ENCODE peak calls at places on chromosomes 11 and 22, in five cellular contexts. B is choroid plexus epithelial cell, J is dorsolateral prefrontal cortex, R is fibroblast of pulmonary artery, V is Caco-2. U is an unnamed sample.

GRCh38 chr11:63762662-63763505 is 5.7 kb downstream of the ZFTA start:
- DNase-seq in V (no peak), R (no peak), B (no peak), J (peak), U (no peak)

GRCh38 chr11:112588252-112588668 is 327.6 kb upstream of the PLET1 start:
- DNase-seq in J (no peak), V (peak), B (peak), R (peak), U (peak)

GRCh38 chr11:95790933-95791247 is 592 bp downstream of the CEP57 start:
- DNase-seq in V (peak), B (peak), R (peak), J (peak), U (no peak)

GRCh38 chr11:66327171-66328035 is 8.8 kb downstream of the RIN1 start:
- DNase-seq in R (peak), J (no peak), B (peak), V (no peak), U (no peak)

GRCh38 chr11:101453682-101454081 is 130.1 kb downstream of the TRPC6 start:
- DNase-seq in V (no peak), J (no peak), R (no peak), B (no peak), U (no peak)

GRCh38 chr22:32808038-32808445 is 6.5 kb downstream of the TIMP3 start:
- DNase-seq in B (no peak), R (no peak), V (peak), J (no peak), U (no peak)

GRCh38 chr11:61841636-61842332 is 13.7 kb downstream of the FADS2 start:
- DNase-seq in R (no peak), J (peak), B (no peak), V (no peak), U (no peak)

GRCh38 chr11:17986007-17986710 is 26.7 kb downstream of the SERGEF start:
- DNase-seq in R (peak), J (no peak), V (no peak), B (peak), U (peak)

GRCh38 chr11:123188508-123189165 is 6.4 kb downstream of the CLMP start:
- DNase-seq in V (no peak), R (peak), B (peak), J (no peak), U (no peak)

GRCh38 chr11:91730620-91731019 is 494.0 kb upstream of the FAT3 start:
- DNase-seq in R (no peak), V (peak), J (no peak), B (no peak), U (no peak)

GRCh38 chr11:79026803-79027445 is 413.9 kb downstream of the TENM4 start:
- DNase-seq in R (no peak), J (no peak), V (no peak), B (peak), U (peak)

GRCh38 chr11:34339149-34340064 is 18.4 kb downstream of the ABTB2 start:
- DNase-seq in R (peak), V (peak), J (no peak), B (no peak), U (no peak)

GRCh38 chr22:44399906-44400762 is 87.4 kb upstream of the SHISAL1 start:
- DNase-seq in V (no peak), J (peak), R (no peak), B (no peak), U (no peak)

GRCh38 chr22:46484861-46485595 is 52.4 kb downstream of the CELSR1 start:
- DNase-seq in V (no peak), R (no peak), B (peak), J (no peak), U (no peak)

GRCh38 chr22:39556970-39557811 is 13.4 kb upstream of the CACNA1I start:
- DNase-seq in B (peak), J (peak), R (no peak), V (peak), U (no peak)

GRCh38 chr11:69241075-69241740 is 52.7 kb upstream of the MYEOV start:
- DNase-seq in V (no peak), R (no peak), B (no peak), J (no peak), U (no peak)

GRCh38 chr11:61369372-61370348 is 7.5 kb downstream of the TMEM138 start:
- DNase-seq in V (no peak), R (peak), B (peak), J (no peak), U (peak)

GRCh38 chr11:64745219-64745522 is 1.2 kb upstream of the RASGRP2 start:
- DNase-seq in J (peak), V (no peak), B (no peak), R (no peak), U (no peak)

GRCh38 chr11:58867556-58867955 is 23.1 kb upstream of the GLYATL2 start:
- DNase-seq in R (no peak), V (no peak), B (no peak), J (no peak), U (no peak)

GRCh38 chr11:66219846-66220565 is 48.4 kb upstream of the RAB1B start:
- DNase-seq in B (no peak), J (peak), V (no peak), R (no peak), U (no peak)

GRCh38 chr11:44564653-44565007 is 833 bp upstream of the CD82 start:
- DNase-seq in J (peak), V (no peak), B (peak), R (peak), U (peak)

GRCh38 chr11:45930951-45931563 is 8.6 kb downstream of the LARGE2 start:
- DNase-seq in J (no peak), B (no peak), R (no peak), V (no peak), U (no peak)

GRCh38 chr11:78008174-78008573 is 13.7 kb upstream of the INTS4 start:
- DNase-seq in J (no peak), R (no peak), V (no peak), B (no peak), U (no peak)

GRCh38 chr11:66136752-66137123 is 66.7 kb downstream of the PACS1 start:
- DNase-seq in V (no peak), R (peak), B (peak), J (no peak), U (no peak)

GRCh38 chr11:120186799-120187591 is 23.8 kb upstream of the OAF start:
- DNase-seq in V (no peak), J (peak), R (no peak), B (no peak), U (no peak)

GRCh38 chr11:986270-986951 is 50.1 kb downstream of the MUC6 start:
- DNase-seq in V (peak), B (no peak), J (no peak), R (no peak), U (no peak)

GRCh38 chr11:71145988-71146824 is 106.2 kb downstream of the SHANK2 start:
- DNase-seq in B (no peak), R (no peak), J (no peak), V (no peak), U (no peak)

GRCh38 chr22:40635940-40636379 is 559 bp downstream of the MRTFA start:
- DNase-seq in B (no peak), J (no peak), V (no peak), R (no peak), U (no peak)

GRCh38 chr22:48357196-48357595 is 1470.5 kb downstream of the BRD1 start:
- DNase-seq in V (no peak), J (no peak), B (no peak), R (no peak), U (no peak)

GRCh38 chr22:48267681-48268080 is 1505.2 kb downstream of the TBC1D22A start:
- DNase-seq in V (no peak), B (no peak), J (no peak), R (no peak), U (no peak)

GRCh38 chr11:77697865-77698264 is 60.3 kb upstream of the CLNS1A start:
- DNase-seq in J (no peak), B (no peak), V (no peak), R (no peak), U (no peak)

GRCh38 chr11:120518356-120518755 is 6.8 kb downstream of the GRIK4 start:
- DNase-seq in B (no peak), V (no peak), R (no peak), J (peak), U (no peak)

GRCh38 chr11:1219446-1219835 is 3.4 kb upstream of the MUC5B start:
- DNase-seq in R (no peak), J (no peak), B (no peak), V (no peak), U (no peak)

GRCh38 chr11:102664001-102664752 is 39.0 kb upstream of the MMP20 start:
- DNase-seq in V (peak), J (no peak), B (peak), R (peak), U (no peak)

DNA sequence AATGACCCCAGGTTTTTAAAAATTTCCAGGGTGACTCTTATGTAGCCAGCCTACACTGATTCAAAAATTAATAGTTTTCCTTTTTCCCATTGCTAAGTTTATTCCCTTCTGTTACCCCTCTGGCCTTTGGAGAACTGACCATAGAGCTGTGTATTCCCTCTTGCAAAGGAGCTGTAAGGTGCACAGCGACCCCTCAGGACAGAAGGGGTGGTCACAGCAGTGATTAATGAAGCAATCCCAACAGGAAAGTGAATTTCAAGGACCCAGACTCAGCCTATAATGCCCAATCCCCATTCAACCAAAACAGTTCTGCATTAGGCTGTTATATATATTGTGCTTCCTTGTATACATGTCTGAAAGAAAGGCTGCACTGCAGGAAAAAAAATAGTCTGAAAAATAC is 147.1 kb downstream of the WT1 start:
- DNase-seq in B (no peak), R (no peak), V (no peak), J (no peak), U (no peak)
- TF ChIP-seq CTCF in B (peak), R (peak), V (no peak), J (no peak), U (no peak)

GRCh38 chr11:7548659-7549283 is 35.0 kb downstream of the PPFIBP2 start:
- DNase-seq in J (no peak), V (peak), R (no peak), B (no peak), U (no peak)
- TF ChIP-seq CTCF in J (no peak), V (peak), R (no peak), B (peak), U (no peak)

GRCh38 chr11:13354335-13354734 is 76.7 kb downstream of the BMAL1 start:
- DNase-seq in V (peak), B (peak), R (peak), J (no peak), U (no peak)

GRCh38 chr11:13355191-13355590 is 77.6 kb downstream of the BMAL1 start:
- DNase-seq in V (no peak), B (no peak), R (no peak), J (no peak), U (no peak)

GRCh38 chr11:13358871-13359270 is 81.3 kb downstream of the BMAL1 start:
- DNase-seq in R (no peak), J (no peak), V (no peak), B (no peak), U (no peak)

GRCh38 chr11:13352711-13353110 is 75.1 kb downstream of the BMAL1 start:
- DNase-seq in R (no peak), V (no peak), B (no peak), J (no peak), U (no peak)

DNA sequence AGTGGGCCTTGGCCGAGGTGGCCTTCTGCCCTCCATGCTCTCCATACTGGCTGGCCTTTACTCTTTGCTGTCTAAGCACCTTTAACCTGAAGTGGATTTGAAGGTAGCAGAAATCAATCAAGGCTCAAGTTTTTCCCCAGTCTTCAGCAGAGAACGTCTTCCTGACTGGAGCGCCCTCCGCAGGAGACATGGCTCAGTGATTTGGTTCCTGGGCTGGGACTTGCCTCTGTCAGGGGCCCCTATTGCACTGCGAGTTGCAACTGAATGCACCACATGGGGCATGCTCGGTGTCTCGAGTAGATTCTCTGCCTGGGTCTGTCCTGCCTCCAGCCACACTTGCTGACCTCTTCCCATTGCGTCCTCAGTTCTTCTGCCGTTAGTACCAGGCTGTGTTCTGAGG is 79.6 kb downstream of the BMAL1 start:
- DNase-seq in V (no peak), B (no peak), J (no peak), R (no peak), U (no peak)
- TF ChIP-seq CTCF in V (no peak), B (no peak), J (no peak), R (no peak), U (no peak)

DNA sequence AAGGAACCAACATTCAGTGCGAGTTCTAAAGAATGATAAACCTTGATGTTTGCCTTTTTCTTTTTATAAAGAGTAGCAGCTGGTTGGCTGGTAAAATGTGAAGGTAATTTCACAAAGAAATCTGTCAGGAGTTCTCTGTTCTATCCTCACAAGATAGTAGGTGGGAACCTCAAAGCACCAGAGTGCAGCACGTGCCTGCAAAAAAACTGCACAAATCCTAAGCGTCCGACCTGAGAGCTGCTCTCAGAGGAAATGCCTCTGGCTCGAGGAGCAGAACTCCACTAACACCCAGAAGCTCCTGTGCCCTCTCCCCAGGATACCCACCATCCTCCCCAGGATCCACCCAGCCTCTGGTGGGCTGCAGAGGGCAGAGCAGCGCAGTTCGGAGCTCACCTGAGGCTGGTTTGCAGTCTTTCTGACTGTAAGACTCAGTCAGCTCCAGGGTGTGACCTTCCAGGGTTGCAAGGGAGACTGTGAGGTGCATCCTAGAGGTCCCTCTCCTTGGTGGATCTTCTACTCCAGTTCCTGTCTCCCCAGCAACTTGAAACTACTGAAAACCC is 23.5 kb downstream of the PRDM10 start:
- DNase-seq in R (no peak), V (no peak), B (no peak), J (no peak), U (no peak)
- TF ChIP-seq CTCF in R (no peak), V (no peak), B (no peak), J (no peak), U (no peak)

GRCh38 chr11:111376453-111376871 is 2.6 kb downstream of the POU2AF1 start:
- DNase-seq in B (no peak), V (no peak), J (no peak), R (no peak), U (no peak)

GRCh38 chr11:111370270-111370901 is 8.7 kb downstream of the POU2AF1 start:
- DNase-seq in J (no peak), B (no peak), V (no peak), R (no peak), U (no peak)

GRCh38 chr11:111370902-111371578 is 8.0 kb downstream of the POU2AF1 start:
- DNase-seq in J (no peak), R (no peak), B (no peak), V (no peak), U (no peak)

GRCh38 chr11:111373590-111373989 is 5.5 kb downstream of the POU2AF1 start:
- DNase-seq in B (no peak), J (no peak), V (no peak), R (no peak), U (no peak)

GRCh38 chr11:111372538-111372937 is 6.5 kb downstream of the POU2AF1 start:
- DNase-seq in V (no peak), B (no peak), R (no peak), J (no peak), U (no peak)
- TF ChIP-seq CTCF in V (no peak), B (no peak), R (no peak), J (no peak), U (no peak)